ENCODE peak calls at places on chromosomes 3 and 15, in nine cellular contexts. K, F, J, H, Q, M, B, P and V are unnamed samples.

GRCh38 chr3:170585937-170586310 is at the start of gene SLC7A14:
- DNase-seq in J (no peak), M (no peak), P (no peak), Q (no peak), H (no peak), K (peak; percentile 84), F (no peak), B (no peak), V (no peak)

GRCh38 chr15:65940618-65940909 is 71.3 kb downstream of the RAB11A start:
- DNase-seq in Q (peak; percentile 71), K (no peak), P (no peak), M (no peak), H (no peak), F (peak; percentile 35), J (no peak), B (peak; percentile 24), V (peak; percentile 54)

GRCh38 chr3:76871655-76872054 is 168.2 kb upstream of the ROBO2 start:
- DNase-seq in B (no peak), H (no peak), F (no peak), K (peak; percentile 38), Q (no peak), M (no peak), P (no peak), J (no peak), V (no peak)

GRCh38 chr3:187798531-187799520 is 53.6 kb upstream of the BCL6 start:
- DNase-seq in B (no peak), F (no peak), Q (no peak), K (no peak), M (no peak), J (no peak), H (no peak), P (no peak), V (no peak)

GRCh38 chr3:169662215-169663070 is 1.1 kb downstream of the MECOM start:
- DNase-seq in F (peak; percentile 69), K (peak; percentile 90), Q (peak; percentile 59), M (peak; percentile 82), B (peak; percentile 35), P (peak; percentile 62), H (peak; percentile 83), J (peak; percentile 63), V (peak; percentile 93)

GRCh38 chr15:29822100-29822684 is at the start of gene TJP1:
- DNase-seq in H (peak; percentile 82), K (peak; percentile 88), M (peak; percentile 77), F (peak; percentile 68), J (no peak), Q (peak; percentile 44), B (peak; percentile 62), P (no peak), V (peak; percentile 47)

GRCh38 chr15:100601158-100601557 is 826 bp downstream of the LINS1 start:
- DNase-seq in P (peak; percentile 52), Q (peak; percentile 19), K (peak; percentile 33), F (peak; percentile 13), B (peak; percentile 6), M (no peak), J (peak; percentile 14), H (no peak), V (peak; percentile 3)

GRCh38 chr3:141895731-141896130 is 19.3 kb downstream of the ATP1B3 start:
- DNase-seq in Q (no peak), J (no peak), M (no peak), F (no peak), K (no peak), H (no peak), P (no peak), B (no peak), V (no peak)

GRCh38 chr3:128632301-128632700 is 18.3 kb downstream of the RPN1 start:
- DNase-seq in P (no peak), J (no peak), M (no peak), B (no peak), Q (no peak), K (no peak), F (no peak), H (no peak), V (no peak)
- TF ChIP-seq CTCF in P (no peak), J (no peak), M (no peak), B (no peak), Q (no peak), K (no peak), F (no peak), H (no peak), V (no peak)

GRCh38 chr15:25950014-25950413 is 86.9 kb upstream of the ATP10A start:
- DNase-seq in J (no peak), P (no peak), B (no peak), H (no peak), K (no peak), Q (no peak), M (no peak), F (no peak), V (no peak)

GRCh38 chr15:25943831-25944230 is 80.7 kb upstream of the ATP10A start:
- DNase-seq in J (no peak), M (no peak), P (no peak), Q (no peak), B (no peak), H (no peak), F (no peak), K (no peak), V (no peak)

GRCh38 chr15:25946241-25946786 is 83.2 kb upstream of the ATP10A start:
- DNase-seq in Q (no peak), B (no peak), P (no peak), F (no peak), M (no peak), K (no peak), J (no peak), H (no peak), V (no peak)

GRCh38 chr15:25944386-25944785 is 81.3 kb upstream of the ATP10A start:
- DNase-seq in H (no peak), J (no peak), B (no peak), Q (no peak), F (no peak), P (no peak), M (no peak), K (no peak), V (no peak)

DNA sequence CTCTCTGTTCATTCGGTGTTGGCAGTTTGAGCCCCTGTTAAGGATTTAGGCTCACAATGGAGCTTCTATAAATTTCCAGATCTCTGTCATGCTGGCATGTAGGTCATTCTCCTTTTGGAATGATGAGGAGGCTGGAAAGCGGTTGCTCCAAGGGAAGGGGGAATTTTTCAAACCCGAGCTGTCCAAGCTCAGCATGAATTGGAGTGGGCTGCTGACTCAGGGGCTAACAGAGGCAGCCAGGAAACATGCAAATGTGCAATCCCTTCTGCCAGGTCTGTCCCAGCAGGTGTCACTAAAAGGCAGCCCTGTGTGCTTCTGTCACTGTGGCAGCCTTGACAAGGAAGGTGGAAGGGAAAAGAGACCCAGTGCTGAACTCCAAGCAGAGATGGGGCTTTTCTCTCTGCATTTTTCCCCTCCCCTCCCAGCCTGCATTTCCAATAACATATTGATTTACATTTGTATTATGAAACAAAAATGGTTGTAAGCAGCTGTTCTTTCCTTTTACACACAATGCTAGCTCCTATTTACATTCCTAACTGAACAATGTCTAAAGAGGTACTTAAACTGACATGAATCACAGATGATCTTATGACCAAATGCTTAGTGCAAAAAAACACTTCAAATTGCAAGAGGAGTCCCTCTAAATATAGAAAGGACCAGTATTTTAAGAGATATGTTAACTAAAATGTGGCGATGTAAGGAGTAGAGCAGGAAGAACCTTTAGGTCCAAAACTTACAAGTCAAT is 84.4 kb upstream of the ATP10A start:
- DNase-seq in B (no peak), P (no peak), Q (no peak), K (no peak), J (no peak), M (no peak), H (peak; percentile 58), F (no peak), V (no peak)
- TF ChIP-seq CTCF in B (no peak), P (peak; percentile 8), Q (peak; percentile 1), K (no peak), J (no peak), M (no peak), H (peak; percentile 54), F (no peak), V (no peak)

DNA sequence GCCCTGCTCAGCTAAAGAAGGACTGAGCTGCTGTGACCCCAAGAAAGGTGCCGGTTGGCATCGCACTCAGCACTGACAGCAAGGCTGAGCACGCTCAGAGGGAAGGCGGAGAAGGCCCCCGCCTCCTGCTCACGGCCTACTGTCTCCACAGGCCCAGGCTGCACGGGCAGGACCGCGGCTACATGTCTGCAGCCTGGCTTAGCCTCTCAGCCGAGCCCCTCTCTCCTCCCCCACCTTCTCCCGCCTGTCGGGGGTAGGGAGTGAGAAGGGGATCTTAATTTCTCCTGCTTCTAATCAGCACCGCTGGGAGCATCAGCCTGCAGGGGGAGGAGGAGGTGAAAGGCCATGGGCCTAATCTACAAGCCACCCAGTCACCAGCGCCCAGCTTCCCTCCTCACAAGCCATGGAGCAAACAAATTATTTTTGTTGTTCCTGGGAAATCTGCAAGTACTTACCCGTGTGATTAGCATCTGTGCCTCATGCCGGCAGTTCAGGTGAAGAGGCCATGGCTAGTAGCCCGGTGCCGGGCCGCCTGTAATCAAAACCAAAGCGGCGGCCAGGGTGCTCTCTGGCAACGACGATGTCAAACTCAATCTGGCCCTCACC is 68.1 kb downstream of the EPHB3 start:
- DNase-seq in F (no peak), P (no peak), K (peak; percentile 27), J (no peak), M (no peak), B (no peak), H (no peak), Q (no peak), V (no peak)
- TF ChIP-seq CTCF in F (no peak), P (no peak), K (no peak), J (no peak), M (no peak), B (no peak), H (no peak), Q (no peak), V (no peak)

GRCh38 chr15:51284871-51285270 is 53.5 kb downstream of the CYP19A1 start:
- DNase-seq in J (no peak), K (no peak), B (no peak), H (no peak), P (peak; percentile 11), M (no peak), Q (no peak), F (no peak), V (no peak)

GRCh38 chr15:51281368-51281967 is 56.9 kb downstream of the CYP19A1 start:
- DNase-seq in B (peak; percentile 14), K (peak; percentile 79), F (peak; percentile 80), J (peak; percentile 29), H (no peak), M (peak; percentile 69), Q (peak; percentile 50), P (peak; percentile 65), V (peak; percentile 26)

GRCh38 chr15:51280838-51281237 is 57.6 kb downstream of the CYP19A1 start:
- DNase-seq in P (no peak), H (no peak), F (no peak), M (no peak), J (no peak), Q (no peak), K (peak; percentile 54), B (no peak), V (no peak)

GRCh38 chr15:51286816-51287215 is 51.6 kb downstream of the CYP19A1 start:
- DNase-seq in F (peak; percentile 20), P (peak; percentile 19), Q (no peak), B (no peak), K (no peak), J (no peak), H (no peak), M (no peak), V (peak; percentile 16)

DNA sequence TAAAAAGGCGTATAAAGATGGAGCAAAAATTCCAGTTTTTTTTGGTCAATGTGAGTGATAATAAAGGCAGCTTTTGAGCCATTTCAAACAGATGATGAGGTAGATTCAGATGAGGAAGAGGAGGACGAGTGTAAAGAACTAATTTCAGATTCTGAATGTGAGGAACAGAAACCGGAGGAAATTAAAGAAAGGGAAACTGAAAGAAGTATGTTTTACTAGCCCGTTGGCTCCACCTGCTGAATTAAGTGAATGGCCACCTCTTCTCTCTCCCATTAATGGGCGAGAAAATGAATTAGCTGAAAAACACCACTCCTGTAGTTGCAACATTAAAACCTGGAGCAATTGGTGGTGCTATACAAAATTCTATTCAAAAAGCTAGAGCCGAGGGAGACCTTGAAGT is 55.4 kb downstream of the CYP19A1 start:
- DNase-seq in K (no peak), H (no peak), J (peak; percentile 16), Q (no peak), B (no peak), M (no peak), P (peak; percentile 50), F (no peak), V (no peak)
- TF ChIP-seq CTCF in K (no peak), H (no peak), J (peak; percentile 38), Q (no peak), B (no peak), M (no peak), P (peak; percentile 26), F (no peak), V (no peak)